ENCODE peak calls at places on chromosomes 11 and 22, in four cellular contexts. U is AG10803, K is heart left ventricle, D is pancreas. B is an unnamed sample.

GRCh38 chr22:24482586-24482985 is 12.5 kb upstream of the UPB1 start:
- DNase-seq in U (peak; percentile 91), K (no peak), D (no peak), B (no peak)

GRCh38 chr11:15800121-15800800 is 556.1 kb downstream of the SOX6 start:
- DNase-seq in U (peak; percentile 76), K (no peak), D (no peak), B (peak; percentile 77)

GRCh38 chr22:26276530-26277200 is 107.4 kb downstream of the SEZ6L start:
- DNase-seq in U (no peak), K (no peak), D (no peak), B (no peak)

GRCh38 chr11:47376183-47376542 is 2.2 kb downstream of the SPI1 start:
- DNase-seq in U (no peak), K (no peak), D (no peak), B (no peak)

GRCh38 chr11:64526356-64526755 is 64.7 kb upstream of the SLC22A12 start:
- DNase-seq in U (no peak), K (no peak), D (no peak), B (peak; percentile 67)

GRCh38 chr22:43616645-43617044 is 195.5 kb downstream of the EFCAB6 start:
- DNase-seq in U (no peak), K (no peak), D (no peak), B (no peak)

GRCh38 chr11:70384486-70385152 is 13.7 kb upstream of the CTTN start:
- DNase-seq in U (no peak), K (no peak), D (no peak), B (no peak)

GRCh38 chr11:126160345-126161145 is 50.9 kb downstream of the RPUSD4 start:
- DNase-seq in U (no peak), K (no peak), D (no peak), B (no peak)

GRCh38 chr11:2483426-2483825 is 38.6 kb downstream of the KCNQ1 start:
- DNase-seq in U (no peak), K (no peak), D (no peak), B (no peak)

GRCh38 chr11:115550291-115551059 is 46.3 kb upstream of the CADM1 start:
- DNase-seq in U (no peak), K (no peak), D (no peak), B (peak; percentile 59)

GRCh38 chr11:134071766-134072403 is 3.0 kb downstream of the JAM3 start:
- DNase-seq in U (peak; percentile 28), K (no peak), D (no peak), B (no peak)

GRCh38 chr22:49571326-49571725 is 256.3 kb downstream of the BRD1 start:
- DNase-seq in U (no peak), K (no peak), D (no peak), B (no peak)

GRCh38 chr11:40306938-40307548 is 1152.4 kb downstream of the LRRC4C start:
- DNase-seq in U (peak; percentile 57), K (no peak), D (no peak), B (no peak)

GRCh38 chr11:108944486-108945178 is 279.8 kb downstream of the DDX10 start:
- DNase-seq in U (no peak), K (no peak), D (no peak), B (no peak)

GRCh38 chr11:26186389-26186788 is 145.5 kb upstream of the ANO3 start:
- DNase-seq in U (peak; percentile 47), K (no peak), D (no peak), B (no peak)

GRCh38 chr22:50528682-50529415 is 963 bp downstream of the TYMP start:
- DNase-seq in U (no peak), K (no peak), D (peak; percentile 57), B (peak; percentile 83)

GRCh38 chr11:44861829-44862545 is 88.7 kb downstream of the TP53I11 start:
- DNase-seq in U (peak; percentile 99), K (peak; percentile 74), D (no peak), B (no peak)

GRCh38 chr11:60951909-60952741 is at the start of gene SLC15A3:
- DNase-seq in U (peak; percentile 44), K (peak; percentile 70), D (no peak), B (peak; percentile 91)

GRCh38 chr11:697811-698311 is 2.2 kb downstream of the TMEM80 start:
- DNase-seq in U (peak; percentile 50), K (no peak), D (no peak), B (no peak)

GRCh38 chr22:23036684-23037428 is 33.5 kb upstream of the GNAZ start:
- DNase-seq in U (peak; percentile 79), K (no peak), D (no peak), B (no peak)

GRCh38 chr11:10388574-10388973 is 66.5 kb upstream of the AMPD3 start:
- DNase-seq in U (peak; percentile 72), K (no peak), D (no peak), B (no peak)

GRCh38 chr11:126484266-126484665 is 128.8 kb downstream of the ST3GAL4 start:
- DNase-seq in U (peak; percentile 72), K (no peak), D (no peak), B (no peak)

GRCh38 chr11:125517116-125517804 is 21.2 kb upstream of the FEZ1 start:
- DNase-seq in U (peak; percentile 74), K (peak; percentile 29), D (no peak), B (no peak)

GRCh38 chr11:126978911-126979310 is 21.7 kb downstream of the KIRREL3 start:
- DNase-seq in U (no peak), K (no peak), D (no peak), B (no peak)

GRCh38 chr11:44671234-44671633 is 55.5 kb upstream of the TSPAN18 start:
- DNase-seq in U (no peak), K (no peak), D (no peak), B (no peak)

GRCh38 chr11:28715726-28716125 is 607.5 kb downstream of the METTL15 start:
- DNase-seq in U (no peak), K (no peak), D (no peak), B (no peak)

GRCh38 chr11:14503023-14503422 is 3.4 kb upstream of the COPB1 start:
- DNase-seq in U (peak; percentile 41), K (no peak), D (no peak), B (no peak)

GRCh38 chr11:45105233-45105992 is 41.0 kb upstream of the PRDM11 start:
- DNase-seq in U (peak; percentile 70), K (peak; percentile 78), D (peak; percentile 76), B (peak; percentile 70)

GRCh38 chr11:113488931-113489351 is 13.7 kb upstream of the DRD2 start:
- DNase-seq in U (no peak), K (no peak), D (no peak), B (no peak)

GRCh38 chr11:65432133-65432650 is 9.6 kb downstream of the NEAT1 start:
- DNase-seq in U (peak; percentile 13), K (no peak), D (no peak), B (no peak)

GRCh38 chr11:46356911-46357482 is 9.7 kb downstream of the DGKZ start:
- DNase-seq in U (peak; percentile 48), K (no peak), D (no peak), B (no peak)

GRCh38 chr11:100709233-100709999 is 22.3 kb downstream of the ARHGAP42 start:
- DNase-seq in U (peak; percentile 30), K (no peak), D (no peak), B (no peak)

GRCh38 chr22:19962909-19963806 is 21.5 kb upstream of the TXNRD2 start:
- DNase-seq in U (peak; percentile 33), K (no peak), D (peak; percentile 94), B (peak; percentile 93)

GRCh38 chr22:30426395-30427353 is 1.1 kb downstream of the MTFP1 start:
- DNase-seq in U (peak; percentile 69), K (peak; percentile 73), D (peak; percentile 91), B (peak; percentile 85)

GRCh38 chr22:36549033-36549432 is 20.1 kb upstream of the EIF3D start:
- DNase-seq in U (no peak), K (no peak), D (no peak), B (no peak)

GRCh38 chr11:33478111-33478573 is 221.0 kb downstream of the HIPK3 start:
- DNase-seq in U (no peak), K (no peak), D (no peak), B (no peak)
- H3K4me3 ChIP-seq in U (no peak overlapping the region), K (no peak overlapping the region), D (no peak overlapping the region), B (no peak overlapping the region)

DNA sequence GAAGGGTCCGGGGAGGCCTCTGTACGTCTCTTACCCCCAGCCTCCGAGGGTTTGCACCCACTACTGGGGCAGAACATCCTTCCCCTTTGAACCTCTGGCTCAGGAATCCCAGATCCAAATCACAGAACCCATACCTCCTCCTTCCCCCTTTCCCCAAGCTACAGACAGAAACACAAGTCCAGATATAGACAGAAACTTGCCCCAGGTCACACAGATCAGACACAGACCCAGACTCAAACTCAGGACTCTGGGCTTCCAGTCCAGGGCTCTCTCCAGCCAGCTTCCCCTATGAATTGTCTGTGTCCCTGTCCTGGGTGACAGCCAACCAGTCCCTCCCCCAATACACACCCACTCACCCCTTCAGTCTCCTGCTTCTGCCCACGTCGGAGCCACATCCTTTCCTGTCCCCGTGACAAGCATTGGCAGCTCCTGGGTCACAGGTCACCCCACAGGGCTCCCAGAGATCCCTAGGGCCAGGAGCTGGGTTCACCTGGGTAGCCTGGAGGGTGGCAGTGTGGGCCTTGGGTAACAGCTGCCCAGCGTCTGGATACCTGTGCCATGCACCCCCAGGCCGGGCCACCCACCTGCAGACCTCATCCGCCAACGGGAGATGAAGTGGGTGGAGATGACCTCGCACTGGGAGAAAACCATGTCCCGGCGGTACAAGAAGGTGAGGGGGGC is 772 bp downstream of the TBC1D10C start:
- DNase-seq in U (no peak), K (no peak), D (no peak), B (no peak)
- H3K4me3 ChIP-seq in U (no peak overlapping the region), K (no peak overlapping the region), D (no peak overlapping the region), B (peak overlapping the region; percentile 51)

DNA sequence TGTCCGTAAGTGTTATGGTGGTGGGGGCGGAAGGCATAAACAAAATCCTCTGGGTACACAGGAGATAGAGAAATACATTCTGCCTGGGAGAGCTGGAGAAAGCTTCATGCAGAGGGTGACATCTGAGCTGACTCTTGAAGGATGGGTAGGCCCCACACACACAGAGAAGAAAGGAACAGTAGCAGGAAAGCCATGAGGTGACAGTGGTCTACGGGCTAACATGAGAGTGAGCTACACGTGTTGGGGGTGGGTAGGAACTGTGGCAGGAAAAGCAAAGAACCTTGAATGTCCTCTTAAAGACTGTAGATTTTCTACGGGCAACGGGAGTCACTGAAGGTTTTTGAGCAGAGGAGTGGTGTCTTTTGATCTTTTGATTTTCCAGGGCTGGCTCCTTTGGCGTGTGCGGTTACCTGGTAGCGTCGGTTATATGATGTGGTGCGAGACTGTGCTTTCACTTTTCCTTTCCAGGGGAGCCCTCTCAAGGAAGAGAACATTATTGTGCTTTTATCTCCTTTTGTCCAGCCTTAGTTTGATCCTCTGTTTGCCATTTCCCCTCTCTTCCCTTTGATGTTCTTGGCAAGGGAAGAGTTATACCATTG is 39.7 kb downstream of the ADAMTS8 start:
- DNase-seq in U (no peak), K (no peak), D (no peak), B (no peak)
- H3K4me3 ChIP-seq in U (no peak overlapping the region), K (no peak overlapping the region), D (no peak overlapping the region), B (no peak overlapping the region)

GRCh38 chr22:46791201-46791731 is 28.8 kb downstream of the TBC1D22A start:
- DNase-seq in U (peak; percentile 52), K (no peak), D (no peak), B (peak; percentile 77)
- H3K4me3 ChIP-seq in U (no peak overlapping the region), K (no peak overlapping the region), D (no peak overlapping the region), B (peak overlapping the region; percentile 12)

DNA sequence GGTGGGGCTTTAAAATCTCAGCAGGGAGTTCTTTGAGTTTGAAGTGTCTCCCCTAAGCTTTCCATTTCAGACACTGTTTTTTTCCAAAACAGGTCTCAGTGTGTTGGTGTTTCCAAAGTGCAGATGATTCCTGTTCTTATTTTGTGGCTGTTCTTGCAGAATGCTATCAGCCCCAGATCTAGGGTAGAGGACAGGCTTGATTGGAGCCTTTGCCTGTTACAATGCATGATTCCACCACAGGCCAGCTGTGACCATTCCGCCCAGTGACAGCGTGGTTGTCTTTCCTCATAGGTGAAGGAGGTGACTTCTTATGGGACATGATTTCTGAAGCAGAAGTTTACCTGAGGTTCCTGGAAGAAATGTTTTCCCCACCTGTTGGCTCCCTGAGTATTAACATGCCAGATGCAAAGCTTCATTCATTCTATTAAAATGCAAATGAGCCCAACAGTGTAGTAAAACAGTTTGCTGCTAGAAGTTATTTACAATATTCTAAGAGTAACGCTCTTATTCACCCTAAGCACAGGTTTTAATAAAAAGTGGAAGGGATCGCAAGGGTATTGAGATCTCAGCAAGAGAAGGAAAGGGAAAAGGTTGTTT is 36.9 kb upstream of the BIRC3 start:
- DNase-seq in U (no peak), K (no peak), D (no peak), B (no peak)
- H3K4me3 ChIP-seq in U (no peak overlapping the region), K (no peak overlapping the region), D (no peak overlapping the region), B (no peak overlapping the region)